ENCODE peak calls at places on chromosomes 13 and 19, in four cellular contexts. One of them, this sample, is unnamed.

GRCh38 chr19:43780706-43781525 is at the start of gene KCNN4:
- DNase-seq in AG04449: no peak
- DNase-seq in DMS53: no peak
- DNase-seq in heart right ventricle: no peak
- DNase-seq in this sample: no peak

GRCh38 chr19:47675271-47675670 is 38.0 kb upstream of the EHD2 start:
- DNase-seq in DMS53: no peak
- DNase-seq in AG04449: no peak
- DNase-seq in heart right ventricle: no peak
- DNase-seq in this sample: no peak

GRCh38 chr19:3617463-3617862 is 9.1 kb downstream of the CACTIN start:
- DNase-seq in DMS53: no peak
- DNase-seq in heart right ventricle: no peak
- DNase-seq in AG04449: no peak
- DNase-seq in this sample: no peak

GRCh38 chr13:76830805-76831204 is 55.4 kb downstream of the KCTD12 start:
- DNase-seq in heart right ventricle: no peak
- DNase-seq in DMS53: peak; percentile 7
- DNase-seq in AG04449: no peak
- DNase-seq in this sample: no peak

GRCh38 chr13:41231025-41231677 is 32.2 kb downstream of the MTRF1 start:
- DNase-seq in DMS53: peak; percentile 62
- DNase-seq in heart right ventricle: no peak
- DNase-seq in AG04449: no peak
- DNase-seq in this sample: no peak

GRCh38 chr19:33689886-33690285 is 68.1 kb downstream of the CHST8 start:
- DNase-seq in AG04449: no peak
- DNase-seq in heart right ventricle: no peak
- DNase-seq in DMS53: no peak
- DNase-seq in this sample: no peak

GRCh38 chr19:35828694-35829301 is 16.2 kb upstream of the PRODH2 start:
- DNase-seq in AG04449: no peak
- DNase-seq in DMS53: peak; percentile 38
- DNase-seq in heart right ventricle: peak; percentile 65
- DNase-seq in this sample: peak; percentile 68

GRCh38 chr13:114064516-114065140 is 67.8 kb downstream of the RASA3 start:
- DNase-seq in heart right ventricle: peak; percentile 41
- DNase-seq in DMS53: peak; percentile 46
- DNase-seq in AG04449: no peak
- DNase-seq in this sample: peak; percentile 59

GRCh38 chr19:35807633-35808032 is 5.0 kb downstream of the PRODH2 start:
- DNase-seq in heart right ventricle: no peak
- DNase-seq in DMS53: no peak
- DNase-seq in AG04449: no peak
- DNase-seq in this sample: no peak

GRCh38 chr19:13951799-13952153 is 533 bp upstream of the DCAF15 start:
- DNase-seq in DMS53: no peak
- DNase-seq in heart right ventricle: no peak
- DNase-seq in AG04449: no peak
- DNase-seq in this sample: no peak

GRCh38 chr19:13987101-13987890 is 18.8 kb downstream of the RFX1 start:
- DNase-seq in AG04449: no peak
- DNase-seq in heart right ventricle: peak; percentile 51
- DNase-seq in DMS53: peak; percentile 65
- DNase-seq in this sample: peak; percentile 53

GRCh38 chr19:18710986-18711751 is 27.7 kb downstream of the CRTC1 start:
- DNase-seq in heart right ventricle: peak; percentile 36
- DNase-seq in AG04449: no peak
- DNase-seq in DMS53: no peak
- DNase-seq in this sample: peak; percentile 79

GRCh38 chr13:21031594-21031993 is 29.8 kb downstream of the LATS2 start:
- DNase-seq in AG04449: no peak
- DNase-seq in DMS53: no peak
- DNase-seq in heart right ventricle: no peak
- DNase-seq in this sample: no peak

GRCh38 chr19:12293771-12294307 is 844 bp downstream of the ZNF44 start:
- DNase-seq in DMS53: peak; percentile 94
- DNase-seq in AG04449: no peak
- DNase-seq in heart right ventricle: peak; percentile 47
- DNase-seq in this sample: peak; percentile 72

GRCh38 chr19:56269348-56269747 is 3.2 kb upstream of the EDDM13 start:
- DNase-seq in DMS53: no peak
- DNase-seq in AG04449: no peak
- DNase-seq in heart right ventricle: no peak
- DNase-seq in this sample: no peak

GRCh38 chr19:17796013-17796837 is 1.3 kb downstream of the B3GNT3 start:
- DNase-seq in AG04449: no peak
- DNase-seq in DMS53: peak; percentile 51
- DNase-seq in heart right ventricle: no peak
- DNase-seq in this sample: no peak

GRCh38 chr19:56142087-56142787 is 1.1 kb downstream of the ZNF444 start:
- DNase-seq in heart right ventricle: no peak
- DNase-seq in AG04449: no peak
- DNase-seq in DMS53: peak; percentile 91
- DNase-seq in this sample: no peak

GRCh38 chr19:4456843-4457653 is 546 bp downstream of the UBXN6 start:
- DNase-seq in DMS53: peak; percentile 74
- DNase-seq in AG04449: no peak
- DNase-seq in heart right ventricle: peak; percentile 49
- DNase-seq in this sample: peak; percentile 65

GRCh38 chr13:112764028-112764427 is 74.2 kb downstream of the ATP11A start:
- DNase-seq in AG04449: no peak
- DNase-seq in heart right ventricle: no peak
- DNase-seq in DMS53: no peak
- DNase-seq in this sample: no peak

GRCh38 chr13:51283361-51283760 is 56.1 kb upstream of the SERPINE3 start:
- DNase-seq in DMS53: no peak
- DNase-seq in AG04449: no peak
- DNase-seq in heart right ventricle: no peak
- DNase-seq in this sample: no peak

GRCh38 chr13:111493468-111493867 is 173.0 kb downstream of the TEX29 start:
- DNase-seq in DMS53: no peak
- DNase-seq in AG04449: no peak
- DNase-seq in heart right ventricle: no peak
- DNase-seq in this sample: no peak

GRCh38 chr13:88068316-88068715 is 397.1 kb downstream of the SLITRK5 start:
- DNase-seq in heart right ventricle: no peak
- DNase-seq in AG04449: no peak
- DNase-seq in DMS53: no peak
- DNase-seq in this sample: no peak

GRCh38 chr19:51688665-51689571 is 4.2 kb upstream of the SPACA6 start:
- DNase-seq in heart right ventricle: peak; percentile 96
- DNase-seq in AG04449: peak; percentile 80
- DNase-seq in DMS53: no peak
- DNase-seq in this sample: peak; percentile 93

GRCh38 chr13:94093652-94094310 is 385.7 kb downstream of the DCT start:
- DNase-seq in AG04449: no peak
- DNase-seq in heart right ventricle: no peak
- DNase-seq in DMS53: no peak
- DNase-seq in this sample: no peak

GRCh38 chr19:38656171-38656981 is 8.9 kb downstream of the ACTN4 start:
- DNase-seq in heart right ventricle: no peak
- DNase-seq in DMS53: no peak
- DNase-seq in AG04449: no peak
- DNase-seq in this sample: no peak

GRCh38 chr13:111275995-111276618 is 44.3 kb upstream of the TEX29 start:
- DNase-seq in AG04449: no peak
- DNase-seq in heart right ventricle: no peak
- DNase-seq in DMS53: no peak
- DNase-seq in this sample: no peak

GRCh38 chr19:55647732-55648656 is at the start of gene CCDC106:
- DNase-seq in DMS53: peak; percentile 86
- DNase-seq in heart right ventricle: peak; percentile 79
- DNase-seq in AG04449: no peak
- DNase-seq in this sample: peak; percentile 81

GRCh38 chr19:9916719-9917118 is 19.6 kb downstream of the OLFM2 start:
- DNase-seq in heart right ventricle: no peak
- DNase-seq in AG04449: no peak
- DNase-seq in DMS53: no peak
- DNase-seq in this sample: no peak

GRCh38 chr19:53511933-53512374 is 26.0 kb upstream of the ZNF331 start:
- DNase-seq in heart right ventricle: peak; percentile 51
- DNase-seq in AG04449: no peak
- DNase-seq in DMS53: peak; percentile 87
- DNase-seq in this sample: peak; percentile 61

GRCh38 chr19:7450243-7451223 is 38.3 kb downstream of the PEX11G start:
- DNase-seq in heart right ventricle: no peak
- DNase-seq in DMS53: no peak
- DNase-seq in AG04449: no peak
- DNase-seq in this sample: no peak

GRCh38 chr19:54456423-54457373 is 6.9 kb downstream of the LENG9 start:
- DNase-seq in DMS53: no peak
- DNase-seq in heart right ventricle: no peak
- DNase-seq in AG04449: no peak
- DNase-seq in this sample: no peak

This sample was measured in left cardiac atrium.